ENCODE peak calls at places on chromosomes 12 and 14, in six cellular contexts. One of them, this sample, is unnamed.

GRCh38 chr14:93085916-93086315 is 29.8 kb downstream of the ITPK1 start:
- DNase-seq in foreskin fibroblast: peak; percentile 28
- DNase-seq in endothelial cell: no peak
- DNase-seq in stimulated activated CD8-positive, alpha-beta memory T cell treated with anti-CD3 and anti-CD28 coated beads, Interleukin-12 subunit alpha, Interleukin-12 subunit beta, amount 100 ng/mL, for 4 hours: no peak
- DNase-seq in neural progenitor cell: peak; percentile 85
- DNase-seq in esophagus muscularis mucosa: no peak
- DNase-seq in this sample: no peak

GRCh38 chr14:31128601-31129526 is 78.7 kb downstream of the HECTD1 start:
- DNase-seq in stimulated activated CD8-positive, alpha-beta memory T cell treated with anti-CD3 and anti-CD28 coated beads, Interleukin-12 subunit alpha, Interleukin-12 subunit beta, amount 100 ng/mL, for 4 hours: no peak
- DNase-seq in esophagus muscularis mucosa: no peak
- DNase-seq in foreskin fibroblast: no peak
- DNase-seq in endothelial cell: no peak
- DNase-seq in neural progenitor cell: no peak
- DNase-seq in this sample: no peak

GRCh38 chr12:41364211-41364610 is 176.1 kb downstream of the PDZRN4 start:
- DNase-seq in foreskin fibroblast: no peak
- DNase-seq in endothelial cell: no peak
- DNase-seq in neural progenitor cell: no peak
- DNase-seq in esophagus muscularis mucosa: no peak
- DNase-seq in stimulated activated CD8-positive, alpha-beta memory T cell treated with anti-CD3 and anti-CD28 coated beads, Interleukin-12 subunit alpha, Interleukin-12 subunit beta, amount 100 ng/mL, for 4 hours: no peak
- DNase-seq in this sample: no peak

GRCh38 chr14:99524804-99525698 is 43.8 kb downstream of the CCNK start:
- DNase-seq in esophagus muscularis mucosa: no peak
- DNase-seq in neural progenitor cell: peak; percentile 67
- DNase-seq in foreskin fibroblast: peak; percentile 55
- DNase-seq in stimulated activated CD8-positive, alpha-beta memory T cell treated with anti-CD3 and anti-CD28 coated beads, Interleukin-12 subunit alpha, Interleukin-12 subunit beta, amount 100 ng/mL, for 4 hours: no peak
- DNase-seq in endothelial cell: no peak
- DNase-seq in this sample: no peak

GRCh38 chr14:100155049-100155621 is 4.3 kb downstream of the DEGS2 start:
- DNase-seq in stimulated activated CD8-positive, alpha-beta memory T cell treated with anti-CD3 and anti-CD28 coated beads, Interleukin-12 subunit alpha, Interleukin-12 subunit beta, amount 100 ng/mL, for 4 hours: no peak
- DNase-seq in endothelial cell: peak; percentile 53
- DNase-seq in foreskin fibroblast: peak; percentile 44
- DNase-seq in esophagus muscularis mucosa: no peak
- DNase-seq in neural progenitor cell: peak; percentile 85
- DNase-seq in this sample: peak; percentile 26

GRCh38 chr12:49230176-49230575 is 34.7 kb upstream of the TUBA1C start:
- DNase-seq in stimulated activated CD8-positive, alpha-beta memory T cell treated with anti-CD3 and anti-CD28 coated beads, Interleukin-12 subunit alpha, Interleukin-12 subunit beta, amount 100 ng/mL, for 4 hours: no peak
- DNase-seq in neural progenitor cell: no peak
- DNase-seq in endothelial cell: no peak
- DNase-seq in foreskin fibroblast: no peak
- DNase-seq in esophagus muscularis mucosa: no peak
- DNase-seq in this sample: no peak

GRCh38 chr12:67650528-67651379 is 2.2 kb downstream of the DYRK2 start:
- DNase-seq in endothelial cell: no peak
- DNase-seq in stimulated activated CD8-positive, alpha-beta memory T cell treated with anti-CD3 and anti-CD28 coated beads, Interleukin-12 subunit alpha, Interleukin-12 subunit beta, amount 100 ng/mL, for 4 hours: no peak
- DNase-seq in esophagus muscularis mucosa: no peak
- DNase-seq in foreskin fibroblast: no peak
- DNase-seq in neural progenitor cell: no peak
- DNase-seq in this sample: no peak

GRCh38 chr12:13435535-13435934 is 239.0 kb downstream of the EMP1 start:
- DNase-seq in foreskin fibroblast: no peak
- DNase-seq in stimulated activated CD8-positive, alpha-beta memory T cell treated with anti-CD3 and anti-CD28 coated beads, Interleukin-12 subunit alpha, Interleukin-12 subunit beta, amount 100 ng/mL, for 4 hours: no peak
- DNase-seq in endothelial cell: no peak
- DNase-seq in esophagus muscularis mucosa: no peak
- DNase-seq in neural progenitor cell: peak; percentile 41
- DNase-seq in this sample: no peak

GRCh38 chr14:72430457-72430856 is 463.4 kb downstream of the DPF3 start:
- DNase-seq in esophagus muscularis mucosa: no peak
- DNase-seq in stimulated activated CD8-positive, alpha-beta memory T cell treated with anti-CD3 and anti-CD28 coated beads, Interleukin-12 subunit alpha, Interleukin-12 subunit beta, amount 100 ng/mL, for 4 hours: no peak
- DNase-seq in neural progenitor cell: no peak
- DNase-seq in foreskin fibroblast: no peak
- DNase-seq in endothelial cell: no peak
- DNase-seq in this sample: no peak

GRCh38 chr12:52741378-52742195 is 35.6 kb downstream of the KRT76 start:
- DNase-seq in esophagus muscularis mucosa: no peak
- DNase-seq in neural progenitor cell: peak; percentile 91
- DNase-seq in foreskin fibroblast: peak; percentile 69
- DNase-seq in stimulated activated CD8-positive, alpha-beta memory T cell treated with anti-CD3 and anti-CD28 coated beads, Interleukin-12 subunit alpha, Interleukin-12 subunit beta, amount 100 ng/mL, for 4 hours: peak; percentile 13
- DNase-seq in endothelial cell: peak; percentile 80
- DNase-seq in this sample: peak; percentile 79

GRCh38 chr14:96252323-96253052 is 3.5 kb upstream of the BDKRB1 start:
- DNase-seq in endothelial cell: no peak
- DNase-seq in esophagus muscularis mucosa: no peak
- DNase-seq in stimulated activated CD8-positive, alpha-beta memory T cell treated with anti-CD3 and anti-CD28 coated beads, Interleukin-12 subunit alpha, Interleukin-12 subunit beta, amount 100 ng/mL, for 4 hours: no peak
- DNase-seq in neural progenitor cell: no peak
- DNase-seq in foreskin fibroblast: peak; percentile 45
- DNase-seq in this sample: no peak

GRCh38 chr14:68363841-68364711 is 428.8 kb downstream of the ZFP36L1 start:
- DNase-seq in stimulated activated CD8-positive, alpha-beta memory T cell treated with anti-CD3 and anti-CD28 coated beads, Interleukin-12 subunit alpha, Interleukin-12 subunit beta, amount 100 ng/mL, for 4 hours: no peak
- DNase-seq in foreskin fibroblast: no peak
- DNase-seq in esophagus muscularis mucosa: no peak
- DNase-seq in endothelial cell: peak; percentile 73
- DNase-seq in neural progenitor cell: peak; percentile 95
- DNase-seq in this sample: peak; percentile 37

GRCh38 chr14:99590746-99591555 is 13.1 kb downstream of the CCDC85C start:
- DNase-seq in esophagus muscularis mucosa: no peak
- DNase-seq in foreskin fibroblast: peak; percentile 36
- DNase-seq in neural progenitor cell: no peak
- DNase-seq in stimulated activated CD8-positive, alpha-beta memory T cell treated with anti-CD3 and anti-CD28 coated beads, Interleukin-12 subunit alpha, Interleukin-12 subunit beta, amount 100 ng/mL, for 4 hours: no peak
- DNase-seq in endothelial cell: no peak
- DNase-seq in this sample: no peak

GRCh38 chr12:93100610-93101009 is 171.5 kb upstream of the EEA1 start:
- DNase-seq in foreskin fibroblast: peak; percentile 72
- DNase-seq in stimulated activated CD8-positive, alpha-beta memory T cell treated with anti-CD3 and anti-CD28 coated beads, Interleukin-12 subunit alpha, Interleukin-12 subunit beta, amount 100 ng/mL, for 4 hours: no peak
- DNase-seq in neural progenitor cell: peak; percentile 9
- DNase-seq in esophagus muscularis mucosa: no peak
- DNase-seq in endothelial cell: no peak
- DNase-seq in this sample: no peak

GRCh38 chr14:21093769-21094681 is 4.4 kb downstream of the ZNF219 start:
- DNase-seq in stimulated activated CD8-positive, alpha-beta memory T cell treated with anti-CD3 and anti-CD28 coated beads, Interleukin-12 subunit alpha, Interleukin-12 subunit beta, amount 100 ng/mL, for 4 hours: no peak
- DNase-seq in endothelial cell: no peak
- DNase-seq in esophagus muscularis mucosa: no peak
- DNase-seq in neural progenitor cell: peak; percentile 98
- DNase-seq in foreskin fibroblast: no peak
- DNase-seq in this sample: no peak

GRCh38 chr12:106157802-106158201 is 19.0 kb upstream of the NUAK1 start:
- DNase-seq in foreskin fibroblast: no peak
- DNase-seq in stimulated activated CD8-positive, alpha-beta memory T cell treated with anti-CD3 and anti-CD28 coated beads, Interleukin-12 subunit alpha, Interleukin-12 subunit beta, amount 100 ng/mL, for 4 hours: no peak
- DNase-seq in esophagus muscularis mucosa: peak; percentile 66
- DNase-seq in endothelial cell: no peak
- DNase-seq in neural progenitor cell: no peak
- DNase-seq in this sample: no peak

GRCh38 chr14:46661728-46662127 is 10.1 kb upstream of the RPL10L start:
- DNase-seq in esophagus muscularis mucosa: no peak
- DNase-seq in foreskin fibroblast: no peak
- DNase-seq in endothelial cell: no peak
- DNase-seq in stimulated activated CD8-positive, alpha-beta memory T cell treated with anti-CD3 and anti-CD28 coated beads, Interleukin-12 subunit alpha, Interleukin-12 subunit beta, amount 100 ng/mL, for 4 hours: no peak
- DNase-seq in neural progenitor cell: peak; percentile 55
- DNase-seq in this sample: no peak

GRCh38 chr12:51972849-51973273 is 21.4 kb downstream of the ACVR1B start:
- DNase-seq in esophagus muscularis mucosa: no peak
- DNase-seq in foreskin fibroblast: peak; percentile 49
- DNase-seq in stimulated activated CD8-positive, alpha-beta memory T cell treated with anti-CD3 and anti-CD28 coated beads, Interleukin-12 subunit alpha, Interleukin-12 subunit beta, amount 100 ng/mL, for 4 hours: no peak
- DNase-seq in neural progenitor cell: no peak
- DNase-seq in endothelial cell: no peak
- DNase-seq in this sample: no peak

GRCh38 chr12:85016423-85016822 is 19.7 kb downstream of the TSPAN19 start:
- DNase-seq in stimulated activated CD8-positive, alpha-beta memory T cell treated with anti-CD3 and anti-CD28 coated beads, Interleukin-12 subunit alpha, Interleukin-12 subunit beta, amount 100 ng/mL, for 4 hours: no peak
- DNase-seq in neural progenitor cell: no peak
- DNase-seq in endothelial cell: no peak
- DNase-seq in foreskin fibroblast: peak; percentile 98
- DNase-seq in esophagus muscularis mucosa: no peak
- DNase-seq in this sample: no peak

GRCh38 chr12:97308576-97309198 is 153.9 kb upstream of the RMST start:
- DNase-seq in stimulated activated CD8-positive, alpha-beta memory T cell treated with anti-CD3 and anti-CD28 coated beads, Interleukin-12 subunit alpha, Interleukin-12 subunit beta, amount 100 ng/mL, for 4 hours: no peak
- DNase-seq in foreskin fibroblast: peak; percentile 58
- DNase-seq in esophagus muscularis mucosa: no peak
- DNase-seq in endothelial cell: peak; percentile 28
- DNase-seq in neural progenitor cell: peak; percentile 24
- DNase-seq in this sample: no peak

GRCh38 chr12:13208533-13209278 is 12.2 kb downstream of the EMP1 start:
- DNase-seq in endothelial cell: peak; percentile 40
- DNase-seq in neural progenitor cell: peak; percentile 58
- DNase-seq in esophagus muscularis mucosa: no peak
- DNase-seq in foreskin fibroblast: peak; percentile 52
- DNase-seq in stimulated activated CD8-positive, alpha-beta memory T cell treated with anti-CD3 and anti-CD28 coated beads, Interleukin-12 subunit alpha, Interleukin-12 subunit beta, amount 100 ng/mL, for 4 hours: no peak
- DNase-seq in this sample: no peak

This sample was measured in progenitor cell of endocrine pancreas.